ENCODE peak calls at places on chromosomes 12 and 14, in six cellular contexts. M is HL-60, F is NCI-H2029, U is OCI-M1, E is NB4, P is AG20443. Z is an unnamed sample.
A peak's percentile ranks its signal among the peaks of the same experiment; 100 is the strongest.

GRCh38 chr12:62976110-62976640 is 41.2 kb upstream of the PPM1H start:
- DNase-seq in M (no peak), F (no peak), U (no peak), E (no peak), P (no peak), Z (no peak)

GRCh38 chr14:75822522-75823288 is 159.1 kb downstream of the TGFB3 start:
- DNase-seq in M (no peak), F (no peak), U (no peak), E (no peak), P (peak; percentile 70), Z (no peak)

GRCh38 chr12:76266797-76267196 is 81.4 kb downstream of the BBS10 start:
- DNase-seq in M (no peak), F (peak; percentile 1), U (no peak), E (no peak), P (peak; percentile 87), Z (no peak)

GRCh38 chr12:51815571-51815970 is 32.9 kb downstream of the FIGNL2 start:
- DNase-seq in M (no peak), F (no peak), U (no peak), E (no peak), P (no peak), Z (no peak)

GRCh38 chr12:69610126-69610525 is 581 bp downstream of the LRRC10 start:
- DNase-seq in M (no peak), F (no peak), U (no peak), E (no peak), P (no peak), Z (no peak)

GRCh38 chr12:129193263-129193871 is 340.1 kb downstream of the GLT1D1 start:
- DNase-seq in M (no peak), F (no peak), U (peak; percentile 60), E (peak; percentile 57), P (no peak), Z (no peak)

GRCh38 chr14:32075636-32076277 is 1.3 kb upstream of the ARHGAP5 start:
- DNase-seq in M (no peak), F (no peak), U (peak; percentile 48), E (peak; percentile 20), P (peak; percentile 72), Z (no peak)

GRCh38 chr12:51976376-51977160 is 25.1 kb downstream of the ACVR1B start:
- DNase-seq in M (no peak), F (no peak), U (peak; percentile 54), E (peak; percentile 87), P (peak; percentile 40), Z (peak; percentile 12)

GRCh38 chr12:125549836-125550235 is 484.6 kb downstream of the AACS start:
- DNase-seq in M (no peak), F (no peak), U (peak; percentile 60), E (peak; percentile 33), P (no peak), Z (no peak)

GRCh38 chr12:28830491-28830890 is 318.6 kb upstream of the FAR2 start:
- DNase-seq in M (no peak), F (no peak), U (no peak), E (no peak), P (no peak), Z (no peak)

GRCh38 chr12:32754101-32754500 is 1.6 kb downstream of the YARS2 start:
- DNase-seq in M (no peak), F (no peak), U (peak; percentile 54), E (peak; percentile 52), P (no peak), Z (no peak)

Z was measured in amniotic stem cell.